ENCODE peak calls at places on chromosomes 16 and 17, in five cellular contexts. D is SK-N-SH, P is HCT116, X is stomach, O is spleen. Z is an unnamed sample. For H3K36me3, the result is how much of the 10 kb centered on the place peaks cover.

GRCh38 chr17:59627269-59627668 is 7.6 kb downstream of the CLTC start:
- DNase-seq in X (no peak), D (no peak), O (no peak), P (no peak), Z (no peak)

GRCh38 chr16:799111-799947 is 1.2 kb downstream of the GNG13 start:
- DNase-seq in D (no peak), X (no peak), O (no peak), P (no peak), Z (no peak)

GRCh38 chr16:17080105-17080504 is 390.7 kb downstream of the XYLT1 start:
- DNase-seq in P (no peak), O (no peak), X (no peak), D (no peak), Z (no peak)

GRCh38 chr16:51524555-51525373 is 373.7 kb upstream of the SALL1 start:
- DNase-seq in O (no peak), D (no peak), X (no peak), P (no peak), Z (no peak)

GRCh38 chr16:87252269-87252970 is 64.8 kb downstream of the C16orf95 start:
- DNase-seq in P (no peak), D (no peak), X (no peak), O (peak), Z (no peak)

GRCh38 chr16:84190731-84191388 is at the start of gene ADAD2:
- DNase-seq in X (no peak), P (peak), D (peak), O (no peak), Z (no peak)

GRCh38 chr16:7321661-7322060 is 11.0 kb upstream of the RBFOX1 start:
- DNase-seq in X (no peak), D (no peak), P (no peak), O (no peak), Z (no peak)

GRCh38 chr17:2035549-2036490 is 5.9 kb downstream of the DPH1 start:
- DNase-seq in D (no peak), P (no peak), O (no peak), X (no peak), Z (no peak)

GRCh38 chr17:76867578-76868175 is 527 bp upstream of the MGAT5B start:
- DNase-seq in P (no peak), D (peak), O (no peak), X (no peak), Z (no peak)

GRCh38 chr17:43043306-43043705 is 18.3 kb downstream of the RND2 start:
- DNase-seq in P (no peak), O (no peak), D (no peak), X (no peak), Z (no peak)

GRCh38 chr17:46770818-46771600 is 47.5 kb downstream of the WNT3 start:
- DNase-seq in P (no peak), O (peak), D (peak), X (peak), Z (peak)

GRCh38 chr16:85366031-85366763 is 246.9 kb upstream of the GSE1 start:
- DNase-seq in X (no peak), P (no peak), D (peak), O (no peak), Z (no peak)

GRCh38 chr17:79954281-79955166 is 81.1 kb downstream of the TBC1D16 start:
- DNase-seq in P (no peak), O (no peak), D (peak), X (no peak), Z (no peak)

GRCh38 chr17:77465358-77466041 is 324.7 kb downstream of the SEC14L1 start:
- DNase-seq in D (no peak), P (no peak), O (peak), X (peak), Z (peak)

DNA sequence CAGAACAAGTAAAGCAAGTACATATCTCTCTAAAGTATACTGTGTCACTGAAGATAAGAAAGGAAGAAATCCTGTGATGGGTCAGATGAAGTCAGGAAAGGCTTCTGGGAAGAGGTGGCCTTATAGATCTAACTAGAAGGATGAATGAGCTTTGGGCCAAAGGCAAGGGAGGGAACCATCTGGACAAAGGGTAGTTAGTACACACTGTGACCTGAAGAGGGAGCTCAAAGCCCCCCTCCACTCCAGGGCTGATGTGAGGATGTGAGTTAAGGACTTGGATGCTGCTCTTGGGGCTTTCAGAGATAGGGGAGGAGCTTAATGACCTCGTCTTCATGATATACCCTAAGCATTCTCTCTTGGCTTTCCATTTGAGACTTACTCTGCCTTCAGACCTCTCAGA is 185.3 kb upstream of the CACNG3 start:
- DNase-seq in D (peak), X (no peak), P (peak), O (no peak), Z (no peak)
- TF ChIP-seq CTCF in D (peak), X (no peak), P (peak), O (peak), Z (no peak)

DNA sequence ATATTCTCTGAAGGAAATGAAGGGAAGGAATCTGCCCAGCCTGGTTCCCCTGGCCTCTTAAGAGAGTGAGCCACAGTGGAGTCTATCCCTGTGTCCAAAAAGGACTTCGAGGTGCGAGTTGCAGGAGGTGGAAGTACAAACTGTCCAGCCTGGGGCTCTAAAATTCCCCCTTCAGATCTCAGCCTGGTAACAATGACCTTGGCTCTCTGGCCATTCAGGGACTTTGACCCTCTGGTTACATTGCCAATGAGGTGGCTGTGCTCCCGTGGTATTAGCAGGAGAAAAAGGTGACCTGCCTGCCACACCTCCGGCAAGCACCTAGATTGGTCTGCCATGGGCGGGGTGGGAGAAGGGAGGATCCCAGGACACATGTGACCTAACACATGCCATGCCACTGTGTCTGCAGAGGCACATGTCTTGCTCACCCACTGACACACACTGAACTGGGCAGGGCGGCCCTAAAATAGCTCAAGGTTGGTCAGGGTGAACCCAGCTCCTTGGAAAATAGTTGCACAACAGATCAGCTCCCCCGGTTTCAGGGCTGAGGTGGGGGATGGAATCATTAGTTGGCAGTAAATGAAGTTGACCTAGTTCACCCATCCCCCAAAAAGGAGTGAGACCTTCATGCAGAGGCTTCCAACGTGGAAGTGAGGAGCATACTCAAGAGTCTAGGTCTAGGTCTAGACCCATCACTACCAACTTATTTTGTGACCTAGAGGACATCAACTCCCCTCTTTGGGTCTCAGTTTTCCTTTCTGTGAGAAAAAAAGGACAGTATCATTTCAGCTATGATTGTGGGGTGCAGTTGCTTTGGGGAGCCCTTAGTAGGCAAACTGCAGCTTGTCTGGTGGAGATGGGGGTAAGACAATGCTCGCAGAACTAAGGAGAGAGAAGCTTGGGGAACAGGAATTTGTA is 2.2 kb downstream of the NR1D1 start:
- DNase-seq in P (no peak), D (no peak), O (no peak), X (peak), Z (peak)
- TF ChIP-seq POLR2AphosphoS5 in P (no peak), D (no peak), O (no peak), X (peak), Z (peak)

DNA sequence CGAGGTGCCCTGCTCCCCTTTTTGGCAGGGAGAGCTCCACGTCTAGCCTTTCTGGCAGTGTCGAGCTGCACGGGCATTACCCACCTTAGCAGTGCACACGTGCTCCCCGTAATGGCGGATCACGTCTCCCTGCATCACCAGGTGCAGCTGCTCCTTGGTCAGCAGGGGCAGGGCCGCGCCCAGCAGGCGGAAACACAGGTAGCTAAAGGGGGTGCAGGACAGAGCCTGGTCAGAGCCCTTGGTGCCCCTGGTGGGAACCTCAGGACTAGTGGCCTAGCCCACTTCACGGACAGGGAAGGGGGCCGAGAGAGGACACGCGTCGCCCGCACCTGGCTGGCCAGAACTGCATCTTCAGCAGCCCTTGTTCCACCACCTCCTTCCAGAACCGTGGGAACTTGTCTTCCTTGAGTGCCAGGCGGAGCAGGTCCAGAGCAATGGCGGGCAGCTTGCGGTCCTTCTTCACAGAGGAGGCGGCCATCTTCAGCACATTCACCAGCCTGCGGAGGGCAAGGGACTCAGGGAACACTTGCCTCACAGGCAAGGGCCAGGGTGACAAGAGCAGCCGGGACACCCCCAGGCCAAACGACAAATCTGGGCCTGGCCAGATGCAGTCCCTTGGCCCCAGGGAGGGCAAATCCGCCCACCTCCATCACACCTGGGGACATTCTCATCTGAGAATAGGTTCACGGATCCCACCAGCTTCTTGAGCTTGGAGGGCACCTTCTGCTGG is 3.2 kb downstream of the MYBBP1A start:
- DNase-seq in X (no peak), P (no peak), D (no peak), O (peak), Z (no peak)
- H3K36me3 ChIP-seq in X (half or more), P (half or more), D (under half), O (half or more), Z (under half)

DNA sequence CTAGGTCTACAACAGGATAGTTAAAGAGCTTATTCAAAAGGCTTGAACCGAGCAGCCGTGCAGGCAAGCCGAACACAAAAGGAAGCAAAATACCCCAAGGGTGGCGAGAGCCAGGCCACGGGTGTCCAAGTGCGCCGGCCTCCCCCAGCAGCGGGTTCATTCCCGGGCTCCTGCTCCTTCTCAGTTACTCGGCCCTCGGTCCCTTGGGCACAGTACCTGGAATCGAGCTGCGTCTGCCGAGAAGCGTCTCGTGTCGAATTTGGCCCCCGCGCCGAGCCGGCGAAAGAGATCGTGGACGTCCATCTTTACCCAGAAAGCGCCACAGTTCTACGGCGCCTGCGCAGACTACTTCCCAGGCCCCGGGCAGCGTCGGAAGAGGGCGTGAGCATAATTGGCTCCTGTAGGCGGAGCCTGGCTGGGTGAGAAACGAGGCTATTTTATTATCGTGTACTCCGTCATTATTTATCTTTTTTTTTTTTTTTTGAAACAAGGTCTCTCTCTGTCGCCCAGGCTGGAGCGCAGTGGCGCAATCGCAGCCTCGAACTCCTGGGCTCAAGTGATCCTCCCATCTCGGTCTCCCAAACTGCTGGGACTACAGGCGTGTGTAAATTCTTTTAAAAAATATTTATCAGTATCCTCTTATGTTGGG is at the start of gene DDX52:
- DNase-seq in X (peak), O (peak), D (peak), P (peak), Z (peak)
- TF ChIP-seq CTCF in X (no peak), O (peak), D (no peak), P (no peak), Z (peak)

GRCh38 chr16:55480228-55480655 is 1.2 kb downstream of the MMP2 start:
- DNase-seq in D (peak), P (no peak), X (peak), O (no peak), Z (peak)
- TF ChIP-seq POLR2AphosphoS5 in D (peak), P (no peak), X (peak), O (peak), Z (peak)

GRCh38 chr17:82812058-82812457 is 27.8 kb downstream of the ZNF750 start:
- DNase-seq in P (no peak), X (no peak), D (no peak), O (no peak), Z (no peak)
- H3K36me3 ChIP-seq in P (under half), X (half or more), D (under half), O (half or more), Z (under half)

GRCh38 chr16:79327836-79328235 is 272.7 kb downstream of the MAF start:
- DNase-seq in D (no peak), X (no peak), O (no peak), P (no peak), Z (no peak)
- TF ChIP-seq CTCF in D (no peak), X (no peak), O (no peak), P (no peak), Z (no peak)

DNA sequence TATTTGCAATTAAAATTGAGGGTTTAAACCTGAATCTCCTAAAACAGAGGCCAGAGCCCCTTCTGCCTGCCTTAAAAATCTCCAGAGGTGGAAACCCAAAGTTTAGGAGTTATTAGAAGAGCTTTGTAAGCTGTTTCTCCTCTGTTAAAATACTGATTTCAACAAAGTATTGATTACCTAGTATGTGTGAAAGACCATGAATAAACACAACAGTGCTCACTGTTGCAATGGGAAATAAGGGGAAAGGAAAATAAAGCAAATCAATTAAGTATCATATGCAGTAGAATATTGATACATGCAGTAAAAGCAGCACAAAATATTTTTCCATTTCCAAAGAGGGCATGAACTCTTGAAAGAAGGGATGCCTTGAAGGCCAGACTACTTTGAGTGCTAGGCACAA is 14.7 kb downstream of the CDR2 start:
- DNase-seq in D (no peak), X (no peak), P (no peak), O (no peak), Z (no peak)
- TF ChIP-seq POLR2AphosphoS5 in D (no peak), X (no peak), P (no peak), O (no peak), Z (no peak)

Z was measured in transverse colon.